ENCODE peak calls at places on chromosome 12, in four cellular contexts. K is IMR-90, W is adrenal gland, T is testis. H is an unnamed sample. For H3K9me3, the result is how much of the 10 kb centered on the place peaks cover.

GRCh38 chr12:88472775-88473174 is 107.5 kb downstream of the KITLG start:
- DNase-seq in K (peak), W (no peak), T (no peak), H (no peak)

GRCh38 chr12:97716356-97716755 is 253.8 kb downstream of the RMST start:
- DNase-seq in K (no peak), W (no peak), T (peak), H (no peak)

GRCh38 chr12:47903151-47903611 is 1.6 kb downstream of the VDR start:
- DNase-seq in K (peak), W (peak), T (no peak), H (peak)

GRCh38 chr12:124567035-124567672 is at the start of gene NCOR2:
- DNase-seq in K (no peak), W (no peak), T (no peak), H (no peak)

GRCh38 chr12:24728366-24728765 is 220.5 kb downstream of the BCAT1 start:
- DNase-seq in K (peak), W (no peak), T (no peak), H (no peak)

GRCh38 chr12:12685305-12685704 is 10.7 kb downstream of the GPR19 start:
- DNase-seq in K (no peak), W (no peak), T (no peak), H (peak)

GRCh38 chr12:96233941-96234461 is 39.8 kb downstream of the ELK3 start:
- DNase-seq in K (peak), W (peak), T (peak), H (peak)

GRCh38 chr12:47097276-47097896 is 17.6 kb upstream of the AMIGO2 start:
- DNase-seq in K (peak), W (no peak), T (no peak), H (no peak)

GRCh38 chr12:120230974-120231315 is 30.0 kb upstream of the RPLP0 start:
- DNase-seq in K (no peak), W (no peak), T (no peak), H (no peak)

GRCh38 chr12:56230449-56231183 is 765 bp downstream of the SLC39A5 start:
- DNase-seq in K (no peak), W (no peak), T (no peak), H (peak)

GRCh38 chr12:75684678-75685620 is 173.5 kb upstream of the KRR1 start:
- DNase-seq in K (peak), W (no peak), T (no peak), H (no peak)

GRCh38 chr12:50234347-50234746 is 49.0 kb downstream of the LIMA1 start:
- DNase-seq in K (no peak), W (peak), T (no peak), H (no peak)

GRCh38 chr12:113815031-113815430 is 151.1 kb downstream of the RBM19 start:
- DNase-seq in K (no peak), W (no peak), T (no peak), H (no peak)

GRCh38 chr12:108582981-108583770 is 14.7 kb downstream of the TMEM119 start:
- DNase-seq in K (no peak), W (no peak), T (no peak), H (no peak)

GRCh38 chr12:113475451-113476085 is 3.9 kb upstream of the LHX5 start:
- DNase-seq in K (no peak), W (no peak), T (no peak), H (no peak)

GRCh38 chr12:75890660-75891059 is 140.9 kb downstream of the PHLDA1 start:
- DNase-seq in K (no peak), W (no peak), T (no peak), H (peak)

GRCh38 chr12:623865-624372 is 39.3 kb downstream of the NINJ2 start:
- DNase-seq in K (no peak), W (no peak), T (no peak), H (no peak)

GRCh38 chr12:13661005-13661887 is 320.2 kb downstream of the GRIN2B start:
- DNase-seq in K (peak), W (peak), T (peak), H (peak)

GRCh38 chr12:121576851-121577391 is 3.9 kb downstream of the KDM2B start:
- DNase-seq in K (peak), W (no peak), T (no peak), H (no peak)

GRCh38 chr12:130134563-130134915 is 27.7 kb upstream of the FZD10 start:
- DNase-seq in K (no peak), W (no peak), T (no peak), H (no peak)

GRCh38 chr12:130132831-130133635 is 29.2 kb upstream of the FZD10 start:
- DNase-seq in K (no peak), W (no peak), T (no peak), H (no peak)

GRCh38 chr12:130131025-130131424 is 31.2 kb upstream of the FZD10 start:
- DNase-seq in K (no peak), W (no peak), T (no peak), H (no peak)

GRCh38 chr12:130133851-130134562 is 28.3 kb upstream of the FZD10 start:
- DNase-seq in K (no peak), W (no peak), T (no peak), H (no peak)

DNA sequence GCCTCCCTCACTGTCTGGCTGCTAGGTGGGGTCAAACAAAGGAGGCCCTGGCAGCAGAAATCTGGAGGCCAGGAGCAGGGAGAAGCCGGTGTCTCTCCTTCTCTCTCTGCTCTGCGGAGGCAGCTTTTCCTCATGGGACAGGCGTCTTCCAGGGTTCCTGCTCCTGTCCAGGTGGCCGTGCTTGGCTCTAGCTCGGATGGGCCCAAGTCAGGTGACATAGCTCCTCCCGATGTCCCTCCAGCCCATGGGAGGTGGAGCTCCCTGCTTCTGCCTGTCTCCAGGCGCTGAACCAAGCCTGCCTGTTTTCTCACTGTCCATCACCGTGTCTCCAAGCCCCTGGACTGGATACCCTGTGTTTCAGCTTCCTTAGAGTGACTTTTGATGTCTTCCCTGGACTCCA is 30.4 kb upstream of the FZD10 start:
- DNase-seq in K (no peak), W (no peak), T (no peak), H (no peak)
- H3K9me3 ChIP-seq in K (half or more), W (under half), T (under half), H (under half)

GRCh38 chr12:112010415-112011344 is 2.3 kb downstream of the TMEM116 start:
- DNase-seq in K (no peak), W (no peak), T (no peak), H (no peak)
- H3K27ac ChIP-seq in K (no peak), W (no peak), T (no peak), H (no peak)

DNA sequence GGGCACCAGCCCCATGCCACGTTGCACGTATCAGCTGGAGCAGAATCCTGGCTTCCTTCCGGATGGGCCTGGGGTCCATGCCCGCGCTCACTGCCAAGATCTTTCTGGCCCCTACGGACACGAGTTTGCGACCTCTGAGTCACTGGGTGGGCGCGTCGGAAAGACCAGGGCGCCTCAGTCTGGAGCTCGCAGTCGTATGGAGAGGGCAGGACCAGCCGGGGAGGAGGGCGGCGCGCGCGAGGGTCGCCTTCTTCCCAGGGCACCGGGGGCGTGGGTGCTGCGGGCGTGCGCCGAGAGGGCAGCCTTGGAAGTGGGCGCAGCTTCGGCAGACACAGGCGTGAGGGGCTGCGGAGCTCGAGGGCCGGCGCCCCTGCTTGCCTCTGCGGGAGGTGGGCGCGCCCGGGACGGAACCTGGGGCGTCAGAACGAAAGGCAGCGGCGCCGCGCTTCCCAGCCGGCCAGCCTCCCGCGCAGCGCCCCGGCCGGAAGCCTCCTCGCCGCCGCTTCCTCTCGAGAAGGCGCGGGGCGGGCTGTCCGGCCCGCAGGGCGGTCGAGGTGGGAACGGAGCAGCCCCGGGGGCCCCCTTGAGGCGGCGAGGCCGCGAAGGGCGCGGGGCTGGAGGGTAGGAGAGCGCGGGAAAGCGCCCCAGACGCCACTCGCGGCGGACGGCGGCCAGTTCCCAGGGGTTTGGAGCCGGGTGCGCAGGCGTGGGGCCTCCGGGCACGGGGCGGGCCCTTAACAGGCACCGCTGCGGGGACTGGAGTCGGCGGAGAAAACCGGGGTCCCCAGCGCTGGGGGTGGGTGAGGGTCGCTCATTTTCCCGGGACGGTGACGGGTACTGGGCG is at the start of gene ARL6IP4:
- DNase-seq in K (peak), W (peak), T (peak), H (peak)
- TF ChIP-seq POLR2A in K (peak), W (peak), T (peak), H (peak)

DNA sequence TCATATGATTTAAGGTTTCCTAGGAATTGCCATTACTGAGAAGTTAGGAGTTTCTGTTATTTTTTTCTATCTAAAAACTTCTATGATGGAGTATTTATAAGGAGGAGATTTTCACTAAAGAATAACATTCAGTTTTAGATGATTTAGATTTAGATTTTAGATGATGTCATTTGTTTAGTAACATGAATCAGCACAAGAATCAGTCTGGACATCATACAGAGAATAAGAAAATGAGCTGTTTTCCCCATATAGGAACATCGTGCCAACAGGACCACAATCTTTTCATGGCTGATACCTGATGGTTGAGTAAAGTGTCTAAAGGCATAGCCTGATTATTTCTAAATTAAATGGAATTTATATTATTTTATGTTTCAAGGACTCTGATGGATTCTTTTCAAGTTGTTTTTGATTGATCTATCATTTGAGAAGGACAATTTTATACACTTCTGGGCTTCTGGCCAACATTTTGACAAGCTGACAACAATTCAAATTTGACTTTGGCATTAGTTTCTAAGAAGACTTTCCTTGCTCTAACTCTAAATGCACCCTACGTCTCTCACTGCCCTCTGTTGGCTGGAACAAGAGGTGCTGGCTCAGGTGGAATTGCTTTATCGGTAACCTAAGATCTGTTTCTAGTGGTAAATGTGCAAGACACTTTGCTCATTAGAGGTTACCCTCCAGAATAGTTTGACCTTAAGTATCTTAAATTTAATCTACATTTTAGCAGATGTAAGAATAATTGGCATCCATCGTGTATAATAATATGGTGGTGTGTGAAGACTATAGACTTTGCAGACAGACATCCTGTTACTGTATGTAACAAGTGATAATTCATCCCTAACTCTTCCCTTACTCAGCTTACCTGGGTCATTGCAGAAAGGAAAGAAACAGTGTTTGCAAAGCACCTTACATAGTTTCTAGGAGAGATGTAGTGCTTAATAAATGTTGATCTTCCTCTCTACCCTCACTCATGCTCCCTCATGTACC is 42.8 kb upstream of the CPSF6 start:
- DNase-seq in K (peak), W (no peak), T (no peak), H (peak)
- H3K9me3 ChIP-seq in K (under half), W (under half), T (under half), H (under half)

DNA sequence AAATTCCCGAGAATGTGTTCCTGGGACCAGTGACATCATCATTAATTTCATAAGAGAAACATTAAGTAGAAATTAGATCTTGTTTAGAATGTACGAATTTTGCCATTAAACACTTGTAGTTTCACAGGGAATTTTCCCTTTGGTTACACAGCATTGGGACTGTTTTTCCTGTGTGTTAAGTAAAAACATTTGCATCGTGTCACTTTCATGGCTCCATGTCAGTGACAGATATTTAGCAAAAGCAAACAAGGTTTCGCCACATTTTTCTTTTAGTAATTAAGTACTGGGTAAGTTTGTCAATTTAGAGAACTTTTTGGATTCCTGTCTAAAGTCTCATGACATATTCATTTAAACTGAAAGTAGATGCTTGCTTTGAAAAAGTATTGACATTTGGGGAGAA is 45.5 kb upstream of the OVCH1 start:
- DNase-seq in K (no peak), W (no peak), T (no peak), H (no peak)
- H3K27ac ChIP-seq in K (no peak), W (no peak), T (no peak), H (no peak)

GRCh38 chr12:122795807-122796206 is 21.4 kb downstream of the CCDC62 start:
- DNase-seq in K (no peak), W (no peak), T (no peak), H (no peak)

GRCh38 chr12:122803937-122804336 is 29.6 kb downstream of the CCDC62 start:
- DNase-seq in K (no peak), W (no peak), T (no peak), H (no peak)

DNA sequence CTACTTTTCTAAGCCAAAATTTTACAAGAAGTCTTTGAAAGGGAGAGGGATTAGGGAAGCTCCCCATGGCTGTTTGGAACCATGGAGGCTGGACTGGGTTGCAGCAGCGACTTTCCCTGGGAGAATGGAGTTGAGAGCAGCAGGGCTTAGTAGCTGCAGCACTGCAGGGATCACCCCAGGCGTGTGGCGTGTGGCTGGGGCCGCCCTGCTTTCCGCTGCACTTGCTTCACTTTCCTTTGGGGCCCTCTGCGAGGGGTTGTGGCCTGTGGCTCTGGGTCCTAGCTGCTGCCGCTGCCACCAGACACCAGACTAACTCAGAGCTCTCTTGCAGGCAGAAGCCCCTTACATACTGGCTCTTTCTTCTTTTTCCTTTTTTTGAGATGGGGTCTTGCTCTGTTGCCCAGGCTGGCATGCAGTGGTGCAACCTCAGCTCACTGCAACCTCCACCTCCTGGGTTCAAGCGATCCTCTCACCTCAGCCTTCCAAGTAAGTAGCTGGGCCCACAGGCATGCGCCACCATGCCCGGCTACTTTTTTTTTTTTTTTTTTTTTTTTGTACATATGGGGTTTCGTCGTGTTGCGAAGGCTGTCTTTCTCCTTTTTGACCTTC is 25.4 kb downstream of the CCDC62 start:
- DNase-seq in K (no peak), W (no peak), T (no peak), H (no peak)
- TF ChIP-seq POLR2A in K (no peak), W (no peak), T (no peak), H (no peak)

GRCh38 chr12:34396006-34396860 is 373.9 kb downstream of the ALG10 start:
- DNase-seq in K (no peak), W (peak), T (no peak), H (no peak)
- H3K9me3 ChIP-seq in K (half or more), W (under half), T (under half), H (under half)

DNA sequence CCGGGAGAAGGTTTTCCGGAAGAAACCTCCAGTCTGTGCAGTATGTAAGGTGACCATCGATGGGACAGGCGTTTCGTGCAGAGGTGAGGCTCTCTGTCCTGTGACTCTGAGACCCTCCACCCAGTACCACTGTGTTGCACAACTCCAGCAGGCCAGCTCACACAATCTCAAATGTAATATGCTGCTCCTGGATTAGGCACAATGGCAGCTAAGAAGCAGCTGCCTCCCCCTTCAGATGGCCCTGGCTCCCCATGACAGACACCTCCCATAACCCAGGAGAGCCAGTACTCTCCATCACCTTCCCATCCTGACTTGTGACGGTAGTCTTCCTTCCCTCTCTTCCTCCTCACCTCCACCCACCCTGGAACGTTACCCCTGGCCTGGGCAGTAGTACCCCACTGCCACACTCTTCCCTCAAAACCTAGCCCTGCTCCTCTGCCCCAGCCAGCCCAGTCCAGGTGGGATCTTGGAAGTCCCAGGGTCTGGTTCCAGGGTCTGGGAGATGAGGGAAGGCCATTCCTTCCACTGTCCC is 2.1 kb downstream of the TNS2 start:
- DNase-seq in K (no peak), W (no peak), T (no peak), H (no peak)
- H3K27ac ChIP-seq in K (peak), W (peak), T (peak), H (peak)

GRCh38 chr12:85394809-85395208 is 114.8 kb downstream of the ALX1 start:
- DNase-seq in K (no peak), W (no peak), T (no peak), H (no peak)

GRCh38 chr12:85385406-85385805 is 105.4 kb downstream of the ALX1 start:
- DNase-seq in K (no peak), W (no peak), T (no peak), H (no peak)

GRCh38 chr12:85392508-85392907 is 112.5 kb downstream of the ALX1 start:
- DNase-seq in K (no peak), W (no peak), T (no peak), H (no peak)

DNA sequence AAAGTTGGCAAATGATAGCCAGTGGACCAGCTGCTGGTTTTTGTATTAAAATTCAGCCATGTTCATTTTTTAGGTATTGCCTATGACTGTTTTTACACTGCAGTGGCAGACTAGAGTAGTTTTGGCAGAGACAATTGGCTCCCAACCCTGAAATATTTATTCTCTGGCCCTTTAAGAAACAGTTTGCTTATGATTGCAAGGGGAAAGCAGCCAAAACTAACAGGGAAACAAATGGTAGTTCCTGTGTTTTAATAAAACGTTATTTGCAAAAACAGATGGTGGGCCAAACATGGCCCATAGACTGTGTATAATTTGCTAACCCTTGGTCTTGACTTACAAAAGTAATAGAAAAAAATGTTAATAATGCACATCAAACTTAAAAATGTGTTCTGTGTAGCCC is 110.3 kb downstream of the ALX1 start:
- DNase-seq in K (no peak), W (no peak), T (no peak), H (no peak)
- TF ChIP-seq POLR2A in K (no peak), W (no peak), T (no peak), H (no peak)

GRCh38 chr12:133108150-133108549 is 21.9 kb downstream of the ZNF891 start:
- DNase-seq in K (no peak), W (no peak), T (no peak), H (no peak)
- H3K9me3 ChIP-seq in K (half or more), W (under half), T (under half), H (half or more)

H was measured in body of pancreas.